ENCODE peak calls at places on chromosome 2, in six cellular contexts. One of them, this sample, is unnamed.

GRCh38 chr2:213152065-213152794 is 818 bp upstream of the IKZF2 start:
- DNase-seq in HCT116: peak
- DNase-seq in mucosa of descending colon: peak
- DNase-seq in cardiac muscle cell: peak
- DNase-seq in choroid plexus epithelial cell: peak
- DNase-seq in transverse colon: peak
- DNase-seq in this sample: peak

GRCh38 chr2:88452151-88452851 is at the start of gene FOXI3:
- DNase-seq in HCT116: no peak
- DNase-seq in mucosa of descending colon: no peak
- DNase-seq in cardiac muscle cell: peak
- DNase-seq in choroid plexus epithelial cell: no peak
- DNase-seq in transverse colon: no peak
- DNase-seq in this sample: peak

GRCh38 chr2:170423919-170424318 is 246.0 kb downstream of the MYO3B start:
- DNase-seq in HCT116: no peak
- DNase-seq in mucosa of descending colon: no peak
- DNase-seq in cardiac muscle cell: no peak
- DNase-seq in choroid plexus epithelial cell: no peak
- DNase-seq in transverse colon: no peak
- DNase-seq in this sample: no peak

GRCh38 chr2:109523121-109523520 is 90.6 kb downstream of the SEPTIN10 start:
- DNase-seq in HCT116: no peak
- DNase-seq in mucosa of descending colon: no peak
- DNase-seq in cardiac muscle cell: no peak
- DNase-seq in choroid plexus epithelial cell: no peak
- DNase-seq in transverse colon: no peak
- DNase-seq in this sample: no peak

GRCh38 chr2:119246884-119247843 is 23.5 kb downstream of the STEAP3 start:
- DNase-seq in HCT116: no peak
- DNase-seq in mucosa of descending colon: no peak
- DNase-seq in cardiac muscle cell: no peak
- DNase-seq in choroid plexus epithelial cell: no peak
- DNase-seq in transverse colon: no peak
- DNase-seq in this sample: no peak

GRCh38 chr2:129006135-129006885 is 687.6 kb upstream of the HS6ST1 start:
- DNase-seq in HCT116: no peak
- DNase-seq in mucosa of descending colon: no peak
- DNase-seq in cardiac muscle cell: no peak
- DNase-seq in choroid plexus epithelial cell: no peak
- DNase-seq in transverse colon: no peak
- DNase-seq in this sample: no peak

GRCh38 chr2:181790716-181791649 is 100.5 kb upstream of the ITPRID2 start:
- DNase-seq in HCT116: peak
- DNase-seq in mucosa of descending colon: no peak
- DNase-seq in cardiac muscle cell: no peak
- DNase-seq in choroid plexus epithelial cell: peak
- DNase-seq in transverse colon: peak
- DNase-seq in this sample: no peak

GRCh38 chr2:137254081-137254480 is 488.7 kb downstream of the THSD7B start:
- DNase-seq in HCT116: no peak
- DNase-seq in mucosa of descending colon: no peak
- DNase-seq in cardiac muscle cell: no peak
- DNase-seq in choroid plexus epithelial cell: no peak
- DNase-seq in transverse colon: no peak
- DNase-seq in this sample: no peak

GRCh38 chr2:156147594-156148330 is 184.8 kb downstream of the NR4A2 start:
- DNase-seq in HCT116: no peak
- DNase-seq in mucosa of descending colon: no peak
- DNase-seq in cardiac muscle cell: peak
- DNase-seq in choroid plexus epithelial cell: no peak
- DNase-seq in transverse colon: no peak
- DNase-seq in this sample: peak

GRCh38 chr2:196113061-196113974 is 44.7 kb upstream of the DNAH7 start:
- DNase-seq in HCT116: no peak
- DNase-seq in mucosa of descending colon: no peak
- DNase-seq in cardiac muscle cell: no peak
- DNase-seq in choroid plexus epithelial cell: peak
- DNase-seq in transverse colon: no peak
- DNase-seq in this sample: no peak

GRCh38 chr2:61371027-61371426 is 99.9 kb downstream of the USP34 start:
- DNase-seq in HCT116: no peak
- DNase-seq in mucosa of descending colon: no peak
- DNase-seq in cardiac muscle cell: no peak
- DNase-seq in choroid plexus epithelial cell: no peak
- DNase-seq in transverse colon: no peak
- DNase-seq in this sample: no peak
- H3K4me3 ChIP-seq in HCT116: no peak
- H3K4me3 ChIP-seq in mucosa of descending colon: no peak
- H3K4me3 ChIP-seq in cardiac muscle cell: no peak
- H3K4me3 ChIP-seq in choroid plexus epithelial cell: no peak
- H3K4me3 ChIP-seq in transverse colon: no peak
- H3K4me3 ChIP-seq in this sample: no peak

DNA sequence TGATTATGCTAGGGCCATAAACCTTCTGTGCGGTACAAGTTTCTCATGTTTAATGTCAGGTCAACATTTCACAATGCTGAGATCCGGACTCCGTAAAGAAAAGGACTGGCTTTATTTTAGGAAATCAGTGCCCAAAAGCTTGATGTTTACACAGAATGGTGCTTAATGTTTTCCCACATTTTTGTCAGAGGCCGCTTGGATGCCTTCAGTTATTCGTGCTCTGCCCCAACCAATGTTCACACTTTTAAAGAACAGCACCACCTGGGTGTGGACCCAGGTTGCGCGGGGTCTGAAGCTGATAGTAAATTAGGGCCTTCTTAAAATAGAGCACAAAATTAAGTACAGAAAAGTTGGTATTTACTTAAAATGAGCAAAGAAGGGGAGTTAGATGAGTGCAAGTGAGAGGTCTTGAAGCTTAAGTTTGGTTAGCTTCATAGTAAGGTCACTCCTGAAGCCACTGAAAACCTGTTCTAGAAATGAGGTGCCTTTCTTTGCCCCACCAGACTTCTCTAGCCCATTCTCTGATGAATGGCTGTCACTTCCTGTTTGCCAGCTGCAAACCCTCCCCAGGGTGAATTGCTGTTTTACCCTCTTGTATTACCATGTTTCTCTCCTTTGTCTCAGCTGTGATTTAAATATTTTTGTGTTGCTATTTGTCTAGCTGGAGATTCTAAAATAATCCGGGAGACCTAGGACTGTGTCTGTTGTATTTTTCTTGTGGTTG is 20.5 kb downstream of the SLC3A1 start:
- DNase-seq in HCT116: no peak
- DNase-seq in mucosa of descending colon: no peak
- DNase-seq in cardiac muscle cell: peak
- DNase-seq in choroid plexus epithelial cell: no peak
- DNase-seq in transverse colon: no peak
- DNase-seq in this sample: peak
- TF ChIP-seq CTCF in HCT116: peak
- TF ChIP-seq CTCF in mucosa of descending colon: no peak
- TF ChIP-seq CTCF in cardiac muscle cell: no peak
- TF ChIP-seq CTCF in choroid plexus epithelial cell: peak
- TF ChIP-seq CTCF in transverse colon: no peak
- TF ChIP-seq CTCF in this sample: peak

DNA sequence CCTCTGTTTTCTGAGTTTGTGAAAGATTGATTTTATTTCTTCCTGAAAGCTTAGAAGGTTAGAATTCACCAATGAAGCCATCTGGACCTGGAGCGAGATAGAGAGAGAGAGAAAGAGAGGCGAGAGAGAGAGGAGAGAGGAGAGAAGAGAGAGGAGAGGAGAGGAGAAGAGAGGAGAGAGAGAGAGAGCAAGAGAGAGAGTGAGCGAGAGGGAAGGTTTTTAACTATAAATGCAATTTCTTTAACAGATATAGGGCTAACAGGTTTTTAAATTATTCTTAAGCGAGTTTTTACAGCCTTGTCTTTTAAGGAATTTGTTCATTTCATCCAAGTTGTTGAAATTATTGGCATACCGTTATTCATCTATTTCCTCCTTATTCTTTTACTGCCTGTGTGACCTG is 56.0 kb downstream of the BABAM2 start:
- DNase-seq in HCT116: no peak
- DNase-seq in mucosa of descending colon: no peak
- DNase-seq in cardiac muscle cell: no peak
- DNase-seq in choroid plexus epithelial cell: no peak
- DNase-seq in transverse colon: no peak
- DNase-seq in this sample: no peak
- H3K4me3 ChIP-seq in HCT116: no peak
- H3K4me3 ChIP-seq in mucosa of descending colon: no peak
- H3K4me3 ChIP-seq in cardiac muscle cell: no peak
- H3K4me3 ChIP-seq in choroid plexus epithelial cell: no peak
- H3K4me3 ChIP-seq in transverse colon: no peak
- H3K4me3 ChIP-seq in this sample: no peak

DNA sequence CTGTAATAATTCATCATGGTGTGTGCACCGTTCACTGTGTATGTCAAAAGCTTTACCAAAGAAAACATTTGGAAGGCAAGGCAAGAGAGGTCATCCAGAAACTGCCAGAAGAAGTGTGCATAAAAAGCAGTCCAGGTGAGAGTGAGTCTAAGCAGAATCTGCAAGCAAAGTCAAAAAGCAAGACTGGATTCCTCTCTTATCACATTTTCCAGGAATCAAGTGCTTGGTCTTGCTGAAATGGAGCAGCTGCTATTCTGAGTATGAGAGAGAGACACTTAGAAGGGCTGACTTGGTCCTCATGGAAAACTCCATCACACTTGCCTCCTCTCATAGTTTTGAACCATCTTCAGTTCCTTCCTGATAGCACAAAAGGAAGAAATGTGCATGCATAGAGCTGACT is 231.3 kb downstream of the ANAPC1 start:
- DNase-seq in HCT116: no peak
- DNase-seq in mucosa of descending colon: no peak
- DNase-seq in cardiac muscle cell: peak
- DNase-seq in choroid plexus epithelial cell: no peak
- DNase-seq in transverse colon: no peak
- DNase-seq in this sample: no peak
- TF ChIP-seq CTCF in HCT116: no peak
- TF ChIP-seq CTCF in mucosa of descending colon: no peak
- TF ChIP-seq CTCF in cardiac muscle cell: no peak
- TF ChIP-seq CTCF in choroid plexus epithelial cell: no peak
- TF ChIP-seq CTCF in transverse colon: no peak
- TF ChIP-seq CTCF in this sample: no peak

GRCh38 chr2:40680547-40680946 is 228.7 kb upstream of the SLC8A1 start:
- DNase-seq in HCT116: no peak
- DNase-seq in mucosa of descending colon: no peak
- DNase-seq in cardiac muscle cell: no peak
- DNase-seq in choroid plexus epithelial cell: no peak
- DNase-seq in transverse colon: no peak
- DNase-seq in this sample: peak
- H3K4me3 ChIP-seq in HCT116: no peak
- H3K4me3 ChIP-seq in mucosa of descending colon: no peak
- H3K4me3 ChIP-seq in cardiac muscle cell: no peak
- H3K4me3 ChIP-seq in choroid plexus epithelial cell: no peak
- H3K4me3 ChIP-seq in transverse colon: no peak
- H3K4me3 ChIP-seq in this sample: peak

DNA sequence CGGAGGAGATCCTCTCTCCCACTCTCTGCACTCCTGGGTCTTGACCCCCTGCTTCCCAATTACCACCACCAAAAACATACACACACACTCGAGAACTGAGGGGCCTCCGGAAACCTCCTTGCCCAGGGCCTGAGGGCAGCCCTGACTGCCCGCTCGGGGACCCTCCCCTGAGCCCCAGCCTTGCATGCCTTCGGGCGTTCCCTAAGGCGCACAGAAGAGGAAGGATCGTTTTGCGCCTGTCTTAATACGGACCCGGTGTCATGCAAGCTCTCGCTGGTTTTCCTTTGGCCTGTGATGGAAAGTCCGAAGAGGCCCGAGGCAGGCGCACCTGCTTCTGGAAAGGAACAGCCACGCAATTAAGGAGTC is 19.8 kb downstream of the POU3F3 start:
- DNase-seq in HCT116: no peak
- DNase-seq in mucosa of descending colon: no peak
- DNase-seq in cardiac muscle cell: no peak
- DNase-seq in choroid plexus epithelial cell: no peak
- DNase-seq in transverse colon: no peak
- DNase-seq in this sample: no peak
- TF ChIP-seq CTCF in HCT116: no peak
- TF ChIP-seq CTCF in mucosa of descending colon: no peak
- TF ChIP-seq CTCF in cardiac muscle cell: no peak
- TF ChIP-seq CTCF in choroid plexus epithelial cell: no peak
- TF ChIP-seq CTCF in transverse colon: no peak
- TF ChIP-seq CTCF in this sample: no peak

GRCh38 chr2:239265681-239266435 is 135.0 kb downstream of the HDAC4 start:
- DNase-seq in HCT116: no peak
- DNase-seq in mucosa of descending colon: no peak
- DNase-seq in cardiac muscle cell: no peak
- DNase-seq in choroid plexus epithelial cell: no peak
- DNase-seq in transverse colon: no peak
- DNase-seq in this sample: no peak

GRCh38 chr2:239262484-239263230 is 138.2 kb downstream of the HDAC4 start:
- DNase-seq in HCT116: no peak
- DNase-seq in mucosa of descending colon: no peak
- DNase-seq in cardiac muscle cell: no peak
- DNase-seq in choroid plexus epithelial cell: no peak
- DNase-seq in transverse colon: peak
- DNase-seq in this sample: no peak

GRCh38 chr2:239263231-239263936 is 137.4 kb downstream of the HDAC4 start:
- DNase-seq in HCT116: no peak
- DNase-seq in mucosa of descending colon: no peak
- DNase-seq in cardiac muscle cell: no peak
- DNase-seq in choroid plexus epithelial cell: peak
- DNase-seq in transverse colon: peak
- DNase-seq in this sample: no peak

GRCh38 chr2:239264838-239265651 is 135.8 kb downstream of the HDAC4 start:
- DNase-seq in HCT116: peak
- DNase-seq in mucosa of descending colon: no peak
- DNase-seq in cardiac muscle cell: peak
- DNase-seq in choroid plexus epithelial cell: peak
- DNase-seq in transverse colon: peak
- DNase-seq in this sample: no peak

GRCh38 chr2:239263937-239264837 is 136.6 kb downstream of the HDAC4 start:
- DNase-seq in HCT116: no peak
- DNase-seq in mucosa of descending colon: no peak
- DNase-seq in cardiac muscle cell: no peak
- DNase-seq in choroid plexus epithelial cell: peak
- DNase-seq in transverse colon: peak
- DNase-seq in this sample: no peak
- H3K4me3 ChIP-seq in HCT116: no peak
- H3K4me3 ChIP-seq in mucosa of descending colon: no peak
- H3K4me3 ChIP-seq in cardiac muscle cell: no peak
- H3K4me3 ChIP-seq in choroid plexus epithelial cell: no peak
- H3K4me3 ChIP-seq in transverse colon: no peak
- H3K4me3 ChIP-seq in this sample: no peak

GRCh38 chr2:172234716-172235661 is 132.3 kb upstream of the DLX2 start:
- DNase-seq in HCT116: no peak
- DNase-seq in mucosa of descending colon: peak
- DNase-seq in cardiac muscle cell: peak
- DNase-seq in choroid plexus epithelial cell: no peak
- DNase-seq in transverse colon: peak
- DNase-seq in this sample: no peak
- TF ChIP-seq CTCF in HCT116: no peak
- TF ChIP-seq CTCF in mucosa of descending colon: no peak
- TF ChIP-seq CTCF in cardiac muscle cell: no peak
- TF ChIP-seq CTCF in choroid plexus epithelial cell: no peak
- TF ChIP-seq CTCF in transverse colon: no peak
- TF ChIP-seq CTCF in this sample: no peak

This sample was measured in MM.1S.